ENCODE peak calls at places on chromosomes 7 and 10, in seven cellular contexts. One of them, this sample, is unnamed.

GRCh38 chr7:123433665-123434064 is 100.7 kb downstream of the IQUB start:
- DNase-seq in NCI-H1105 treated with DMSO at 0.1 percent for 48 hours: peak
- DNase-seq in activated T-helper 2 cell treated with anti-CD3 and anti-CD28 coated beads, Interferon-gamma antibody, Interleukin-2, Interleukin-4, amounts not matched to agents 10 μg/mL and 5 μg/mL and 100 μg/mL, durations not matched to agents 14 hours and 24 hours and 36 hours: no peak
- DNase-seq in stimulated activated CD4-positive, alpha-beta T cell treated with anti-CD3 and anti-CD28 coated beads, Interleukin-2, amount 100 ng/mL, for 48 hours: no peak
- DNase-seq in hypothalamus: no peak
- DNase-seq in GM04504: no peak
- DNase-seq in activated CD8-positive, alpha-beta memory T cell treated with anti-CD3 and anti-CD28 coated beads, Interleukin-2, amount 50 U/mL, for 4 hours: no peak
- DNase-seq in this sample: peak

GRCh38 chr7:139730746-139731612 is 46.8 kb downstream of the HIPK2 start:
- DNase-seq in NCI-H1105 treated with DMSO at 0.1 percent for 48 hours: no peak
- DNase-seq in hypothalamus: no peak
- DNase-seq in GM04504: no peak
- DNase-seq in stimulated activated CD4-positive, alpha-beta T cell treated with anti-CD3 and anti-CD28 coated beads, Interleukin-2, amount 100 ng/mL, for 48 hours: no peak
- DNase-seq in activated CD8-positive, alpha-beta memory T cell treated with anti-CD3 and anti-CD28 coated beads, Interleukin-2, amount 50 U/mL, for 4 hours: no peak
- DNase-seq in activated T-helper 2 cell treated with anti-CD3 and anti-CD28 coated beads, Interferon-gamma antibody, Interleukin-2, Interleukin-4, amounts not matched to agents 10 μg/mL and 5 μg/mL and 100 μg/mL, durations not matched to agents 14 hours and 24 hours and 36 hours: no peak
- DNase-seq in this sample: no peak

GRCh38 chr7:78232806-78233205 is 434.2 kb downstream of the PHTF2 start:
- DNase-seq in GM04504: no peak
- DNase-seq in activated T-helper 2 cell treated with anti-CD3 and anti-CD28 coated beads, Interferon-gamma antibody, Interleukin-2, Interleukin-4, amounts not matched to agents 10 μg/mL and 5 μg/mL and 100 μg/mL, durations not matched to agents 14 hours and 24 hours and 36 hours: no peak
- DNase-seq in hypothalamus: no peak
- DNase-seq in activated CD8-positive, alpha-beta memory T cell treated with anti-CD3 and anti-CD28 coated beads, Interleukin-2, amount 50 U/mL, for 4 hours: no peak
- DNase-seq in NCI-H1105 treated with DMSO at 0.1 percent for 48 hours: no peak
- DNase-seq in stimulated activated CD4-positive, alpha-beta T cell treated with anti-CD3 and anti-CD28 coated beads, Interleukin-2, amount 100 ng/mL, for 48 hours: no peak
- DNase-seq in this sample: no peak

GRCh38 chr10:45444022-45444421 is 70.0 kb downstream of the ALOX5 start:
- DNase-seq in activated T-helper 2 cell treated with anti-CD3 and anti-CD28 coated beads, Interferon-gamma antibody, Interleukin-2, Interleukin-4, amounts not matched to agents 10 μg/mL and 5 μg/mL and 100 μg/mL, durations not matched to agents 14 hours and 24 hours and 36 hours: no peak
- DNase-seq in GM04504: no peak
- DNase-seq in stimulated activated CD4-positive, alpha-beta T cell treated with anti-CD3 and anti-CD28 coated beads, Interleukin-2, amount 100 ng/mL, for 48 hours: no peak
- DNase-seq in NCI-H1105 treated with DMSO at 0.1 percent for 48 hours: no peak
- DNase-seq in activated CD8-positive, alpha-beta memory T cell treated with anti-CD3 and anti-CD28 coated beads, Interleukin-2, amount 50 U/mL, for 4 hours: no peak
- DNase-seq in hypothalamus: no peak
- DNase-seq in this sample: no peak

GRCh38 chr7:79936281-79936983 is 198.2 kb upstream of the GNAI1 start:
- DNase-seq in GM04504: no peak
- DNase-seq in activated T-helper 2 cell treated with anti-CD3 and anti-CD28 coated beads, Interferon-gamma antibody, Interleukin-2, Interleukin-4, amounts not matched to agents 10 μg/mL and 5 μg/mL and 100 μg/mL, durations not matched to agents 14 hours and 24 hours and 36 hours: no peak
- DNase-seq in hypothalamus: no peak
- DNase-seq in NCI-H1105 treated with DMSO at 0.1 percent for 48 hours: peak
- DNase-seq in activated CD8-positive, alpha-beta memory T cell treated with anti-CD3 and anti-CD28 coated beads, Interleukin-2, amount 50 U/mL, for 4 hours: no peak
- DNase-seq in stimulated activated CD4-positive, alpha-beta T cell treated with anti-CD3 and anti-CD28 coated beads, Interleukin-2, amount 100 ng/mL, for 48 hours: no peak
- DNase-seq in this sample: no peak

GRCh38 chr7:32658034-32658944 is 163.0 kb downstream of the AVL9 start:
- DNase-seq in hypothalamus: no peak
- DNase-seq in NCI-H1105 treated with DMSO at 0.1 percent for 48 hours: no peak
- DNase-seq in activated CD8-positive, alpha-beta memory T cell treated with anti-CD3 and anti-CD28 coated beads, Interleukin-2, amount 50 U/mL, for 4 hours: no peak
- DNase-seq in stimulated activated CD4-positive, alpha-beta T cell treated with anti-CD3 and anti-CD28 coated beads, Interleukin-2, amount 100 ng/mL, for 48 hours: no peak
- DNase-seq in GM04504: no peak
- DNase-seq in activated T-helper 2 cell treated with anti-CD3 and anti-CD28 coated beads, Interferon-gamma antibody, Interleukin-2, Interleukin-4, amounts not matched to agents 10 μg/mL and 5 μg/mL and 100 μg/mL, durations not matched to agents 14 hours and 24 hours and 36 hours: no peak
- DNase-seq in this sample: no peak

GRCh38 chr10:125152646-125153368 is 7.6 kb downstream of the CTBP2 start:
- DNase-seq in activated CD8-positive, alpha-beta memory T cell treated with anti-CD3 and anti-CD28 coated beads, Interleukin-2, amount 50 U/mL, for 4 hours: no peak
- DNase-seq in stimulated activated CD4-positive, alpha-beta T cell treated with anti-CD3 and anti-CD28 coated beads, Interleukin-2, amount 100 ng/mL, for 48 hours: no peak
- DNase-seq in NCI-H1105 treated with DMSO at 0.1 percent for 48 hours: no peak
- DNase-seq in GM04504: no peak
- DNase-seq in hypothalamus: peak
- DNase-seq in activated T-helper 2 cell treated with anti-CD3 and anti-CD28 coated beads, Interferon-gamma antibody, Interleukin-2, Interleukin-4, amounts not matched to agents 10 μg/mL and 5 μg/mL and 100 μg/mL, durations not matched to agents 14 hours and 24 hours and 36 hours: no peak
- DNase-seq in this sample: peak

GRCh38 chr10:35789996-35790395 is 147.9 kb upstream of the FZD8 start:
- DNase-seq in stimulated activated CD4-positive, alpha-beta T cell treated with anti-CD3 and anti-CD28 coated beads, Interleukin-2, amount 100 ng/mL, for 48 hours: no peak
- DNase-seq in activated CD8-positive, alpha-beta memory T cell treated with anti-CD3 and anti-CD28 coated beads, Interleukin-2, amount 50 U/mL, for 4 hours: no peak
- DNase-seq in NCI-H1105 treated with DMSO at 0.1 percent for 48 hours: no peak
- DNase-seq in hypothalamus: no peak
- DNase-seq in GM04504: no peak
- DNase-seq in activated T-helper 2 cell treated with anti-CD3 and anti-CD28 coated beads, Interferon-gamma antibody, Interleukin-2, Interleukin-4, amounts not matched to agents 10 μg/mL and 5 μg/mL and 100 μg/mL, durations not matched to agents 14 hours and 24 hours and 36 hours: no peak
- DNase-seq in this sample: no peak

GRCh38 chr7:130893441-130893894 is 159.5 kb upstream of the KLF14 start:
- DNase-seq in GM04504: no peak
- DNase-seq in activated T-helper 2 cell treated with anti-CD3 and anti-CD28 coated beads, Interferon-gamma antibody, Interleukin-2, Interleukin-4, amounts not matched to agents 10 μg/mL and 5 μg/mL and 100 μg/mL, durations not matched to agents 14 hours and 24 hours and 36 hours: no peak
- DNase-seq in activated CD8-positive, alpha-beta memory T cell treated with anti-CD3 and anti-CD28 coated beads, Interleukin-2, amount 50 U/mL, for 4 hours: no peak
- DNase-seq in NCI-H1105 treated with DMSO at 0.1 percent for 48 hours: no peak
- DNase-seq in stimulated activated CD4-positive, alpha-beta T cell treated with anti-CD3 and anti-CD28 coated beads, Interleukin-2, amount 100 ng/mL, for 48 hours: no peak
- DNase-seq in hypothalamus: no peak
- DNase-seq in this sample: no peak

GRCh38 chr10:121891103-121891502 is 36.7 kb downstream of the ATE1 start:
- DNase-seq in hypothalamus: no peak
- DNase-seq in GM04504: no peak
- DNase-seq in stimulated activated CD4-positive, alpha-beta T cell treated with anti-CD3 and anti-CD28 coated beads, Interleukin-2, amount 100 ng/mL, for 48 hours: no peak
- DNase-seq in NCI-H1105 treated with DMSO at 0.1 percent for 48 hours: no peak
- DNase-seq in activated CD8-positive, alpha-beta memory T cell treated with anti-CD3 and anti-CD28 coated beads, Interleukin-2, amount 50 U/mL, for 4 hours: no peak
- DNase-seq in activated T-helper 2 cell treated with anti-CD3 and anti-CD28 coated beads, Interferon-gamma antibody, Interleukin-2, Interleukin-4, amounts not matched to agents 10 μg/mL and 5 μg/mL and 100 μg/mL, durations not matched to agents 14 hours and 24 hours and 36 hours: no peak
- DNase-seq in this sample: no peak

GRCh38 chr7:134932707-134933370 is 53.5 kb upstream of the AGBL3 start:
- DNase-seq in activated CD8-positive, alpha-beta memory T cell treated with anti-CD3 and anti-CD28 coated beads, Interleukin-2, amount 50 U/mL, for 4 hours: no peak
- DNase-seq in GM04504: no peak
- DNase-seq in NCI-H1105 treated with DMSO at 0.1 percent for 48 hours: no peak
- DNase-seq in hypothalamus: no peak
- DNase-seq in stimulated activated CD4-positive, alpha-beta T cell treated with anti-CD3 and anti-CD28 coated beads, Interleukin-2, amount 100 ng/mL, for 48 hours: no peak
- DNase-seq in activated T-helper 2 cell treated with anti-CD3 and anti-CD28 coated beads, Interferon-gamma antibody, Interleukin-2, Interleukin-4, amounts not matched to agents 10 μg/mL and 5 μg/mL and 100 μg/mL, durations not matched to agents 14 hours and 24 hours and 36 hours: no peak
- DNase-seq in this sample: peak

GRCh38 chr7:48250441-48250951 is 79.2 kb downstream of the ABCA13 start:
- DNase-seq in stimulated activated CD4-positive, alpha-beta T cell treated with anti-CD3 and anti-CD28 coated beads, Interleukin-2, amount 100 ng/mL, for 48 hours: no peak
- DNase-seq in NCI-H1105 treated with DMSO at 0.1 percent for 48 hours: no peak
- DNase-seq in hypothalamus: no peak
- DNase-seq in activated CD8-positive, alpha-beta memory T cell treated with anti-CD3 and anti-CD28 coated beads, Interleukin-2, amount 50 U/mL, for 4 hours: no peak
- DNase-seq in activated T-helper 2 cell treated with anti-CD3 and anti-CD28 coated beads, Interferon-gamma antibody, Interleukin-2, Interleukin-4, amounts not matched to agents 10 μg/mL and 5 μg/mL and 100 μg/mL, durations not matched to agents 14 hours and 24 hours and 36 hours: no peak
- DNase-seq in GM04504: no peak
- DNase-seq in this sample: no peak

GRCh38 chr7:2080069-2080405 is 152.7 kb downstream of the MAD1L1 start:
- DNase-seq in activated CD8-positive, alpha-beta memory T cell treated with anti-CD3 and anti-CD28 coated beads, Interleukin-2, amount 50 U/mL, for 4 hours: no peak
- DNase-seq in hypothalamus: no peak
- DNase-seq in NCI-H1105 treated with DMSO at 0.1 percent for 48 hours: no peak
- DNase-seq in GM04504: no peak
- DNase-seq in stimulated activated CD4-positive, alpha-beta T cell treated with anti-CD3 and anti-CD28 coated beads, Interleukin-2, amount 100 ng/mL, for 48 hours: no peak
- DNase-seq in activated T-helper 2 cell treated with anti-CD3 and anti-CD28 coated beads, Interferon-gamma antibody, Interleukin-2, Interleukin-4, amounts not matched to agents 10 μg/mL and 5 μg/mL and 100 μg/mL, durations not matched to agents 14 hours and 24 hours and 36 hours: no peak
- DNase-seq in this sample: no peak

This sample was measured in cerebellar cortex.